ENCODE peak calls at places on chromosomes 1 and 21, in six cellular contexts. One of them, this sample, is unnamed.

GRCh38 chr1:193457676-193458075 is 271.3 kb upstream of the B3GALT2 start:
- DNase-seq in IMR-90: peak; percentile 27
- DNase-seq in H1: no peak
- DNase-seq in GM12878: no peak
- DNase-seq in HepG2: no peak
- DNase-seq in K562: no peak
- DNase-seq in this sample: no peak

GRCh38 chr1:84869750-84870149 is 23.3 kb downstream of the LPAR3 start:
- DNase-seq in H1: no peak
- DNase-seq in GM12878: no peak
- DNase-seq in IMR-90: peak; percentile 39
- DNase-seq in HepG2: no peak
- DNase-seq in K562: no peak
- DNase-seq in this sample: no peak

GRCh38 chr1:180206581-180206980 is 23.5 kb upstream of the LHX4 start:
- DNase-seq in H1: no peak
- DNase-seq in IMR-90: no peak
- DNase-seq in GM12878: no peak
- DNase-seq in K562: no peak
- DNase-seq in HepG2: no peak
- DNase-seq in this sample: no peak

GRCh38 chr1:145425436-145426029 is at the start of gene NBPF20:
- DNase-seq in HepG2: peak; percentile 72
- DNase-seq in K562: peak; percentile 76
- DNase-seq in IMR-90: peak; percentile 40
- DNase-seq in H1: peak; percentile 36
- DNase-seq in GM12878: peak; percentile 35
- DNase-seq in this sample: peak; percentile 83

GRCh38 chr1:163912491-163912890 is 590.7 kb downstream of the NUF2 start:
- DNase-seq in IMR-90: no peak
- DNase-seq in H1: no peak
- DNase-seq in GM12878: no peak
- DNase-seq in K562: no peak
- DNase-seq in HepG2: no peak
- DNase-seq in this sample: no peak

GRCh38 chr1:67336783-67337182 is 29.1 kb downstream of the IL12RB2 start:
- DNase-seq in HepG2: no peak
- DNase-seq in GM12878: no peak
- DNase-seq in H1: no peak
- DNase-seq in K562: no peak
- DNase-seq in IMR-90: no peak
- DNase-seq in this sample: no peak

GRCh38 chr1:116066868-116067563 is 44.2 kb upstream of the MAB21L3 start:
- DNase-seq in K562: no peak
- DNase-seq in GM12878: no peak
- DNase-seq in IMR-90: peak; percentile 51
- DNase-seq in H1: no peak
- DNase-seq in HepG2: no peak
- DNase-seq in this sample: no peak

GRCh38 chr1:75643460-75643859 is 32.5 kb upstream of the SLC44A5 start:
- DNase-seq in H1: no peak
- DNase-seq in K562: no peak
- DNase-seq in HepG2: no peak
- DNase-seq in IMR-90: no peak
- DNase-seq in GM12878: no peak
- DNase-seq in this sample: no peak

GRCh38 chr21:35852820-35853219 is 207.5 kb downstream of the SETD4 start:
- DNase-seq in IMR-90: no peak
- DNase-seq in HepG2: no peak
- DNase-seq in H1: no peak
- DNase-seq in GM12878: no peak
- DNase-seq in K562: no peak
- DNase-seq in this sample: no peak

GRCh38 chr1:114468710-114469468 is 42.1 kb downstream of the TRIM33 start:
- DNase-seq in GM12878: no peak
- DNase-seq in H1: no peak
- DNase-seq in IMR-90: peak; percentile 23
- DNase-seq in HepG2: no peak
- DNase-seq in K562: no peak
- DNase-seq in this sample: no peak

GRCh38 chr1:15153184-15153841 is at the start of gene TMEM51:
- DNase-seq in HepG2: peak; percentile 60
- DNase-seq in GM12878: no peak
- DNase-seq in H1: peak; percentile 41
- DNase-seq in K562: peak; percentile 87
- DNase-seq in IMR-90: peak; percentile 64
- DNase-seq in this sample: peak; percentile 72

GRCh38 chr21:42526379-42526727 is 12.7 kb downstream of the SLC37A1 start:
- DNase-seq in K562: no peak
- DNase-seq in GM12878: no peak
- DNase-seq in IMR-90: no peak
- DNase-seq in H1: no peak
- DNase-seq in HepG2: peak; percentile 75
- DNase-seq in this sample: no peak

GRCh38 chr1:209576798-209577197 is 6.7 kb upstream of the CAMK1G start:
- DNase-seq in GM12878: peak; percentile 12
- DNase-seq in HepG2: peak; percentile 44
- DNase-seq in H1: peak; percentile 27
- DNase-seq in IMR-90: peak; percentile 58
- DNase-seq in K562: peak; percentile 80
- DNase-seq in this sample: peak; percentile 69

GRCh38 chr1:162069334-162070093 is at the start of gene NOS1AP:
- DNase-seq in IMR-90: no peak
- DNase-seq in H1: no peak
- DNase-seq in K562: peak; percentile 91
- DNase-seq in HepG2: peak; percentile 59
- DNase-seq in GM12878: no peak
- DNase-seq in this sample: peak; percentile 62

GRCh38 chr1:76110662-76111061 is 36.1 kb downstream of the ST6GALNAC3 start:
- DNase-seq in K562: no peak
- DNase-seq in HepG2: no peak
- DNase-seq in GM12878: no peak
- DNase-seq in H1: no peak
- DNase-seq in IMR-90: peak; percentile 11
- DNase-seq in this sample: no peak

GRCh38 chr1:61978866-61979265 is 215.8 kb upstream of the L1TD1 start:
- DNase-seq in IMR-90: no peak
- DNase-seq in HepG2: no peak
- DNase-seq in K562: no peak
- DNase-seq in H1: no peak
- DNase-seq in GM12878: no peak
- DNase-seq in this sample: no peak

GRCh38 chr1:23696335-23696989 is 4.9 kb downstream of the RPL11 start:
- DNase-seq in K562: peak; percentile 50
- DNase-seq in HepG2: no peak
- DNase-seq in GM12878: no peak
- DNase-seq in IMR-90: peak; percentile 13
- DNase-seq in H1: no peak
- DNase-seq in this sample: no peak

GRCh38 chr21:18155508-18156193 is 89.0 kb upstream of the CHODL start:
- DNase-seq in GM12878: no peak
- DNase-seq in K562: no peak
- DNase-seq in H1: no peak
- DNase-seq in HepG2: no peak
- DNase-seq in IMR-90: no peak
- DNase-seq in this sample: no peak

GRCh38 chr1:85463666-85464496 is 1.1 kb downstream of the DDAH1 start:
- DNase-seq in HepG2: peak; percentile 4
- DNase-seq in H1: no peak
- DNase-seq in GM12878: no peak
- DNase-seq in IMR-90: no peak
- DNase-seq in K562: no peak
- DNase-seq in this sample: no peak

GRCh38 chr1:103509235-103509634 is 16.3 kb upstream of the RNPC3 start:
- DNase-seq in HepG2: no peak
- DNase-seq in K562: no peak
- DNase-seq in GM12878: no peak
- DNase-seq in IMR-90: no peak
- DNase-seq in H1: no peak
- DNase-seq in this sample: no peak

GRCh38 chr1:25017436-25018109 is 87.5 kb upstream of the RUNX3 start:
- DNase-seq in K562: peak; percentile 34
- DNase-seq in H1: no peak
- DNase-seq in HepG2: peak; percentile 36
- DNase-seq in GM12878: no peak
- DNase-seq in IMR-90: peak; percentile 76
- DNase-seq in this sample: no peak

GRCh38 chr1:221392453-221392852 is 349.4 kb downstream of the DUSP10 start:
- DNase-seq in IMR-90: peak; percentile 86
- DNase-seq in HepG2: no peak
- DNase-seq in K562: no peak
- DNase-seq in H1: no peak
- DNase-seq in GM12878: no peak
- DNase-seq in this sample: no peak

DNA sequence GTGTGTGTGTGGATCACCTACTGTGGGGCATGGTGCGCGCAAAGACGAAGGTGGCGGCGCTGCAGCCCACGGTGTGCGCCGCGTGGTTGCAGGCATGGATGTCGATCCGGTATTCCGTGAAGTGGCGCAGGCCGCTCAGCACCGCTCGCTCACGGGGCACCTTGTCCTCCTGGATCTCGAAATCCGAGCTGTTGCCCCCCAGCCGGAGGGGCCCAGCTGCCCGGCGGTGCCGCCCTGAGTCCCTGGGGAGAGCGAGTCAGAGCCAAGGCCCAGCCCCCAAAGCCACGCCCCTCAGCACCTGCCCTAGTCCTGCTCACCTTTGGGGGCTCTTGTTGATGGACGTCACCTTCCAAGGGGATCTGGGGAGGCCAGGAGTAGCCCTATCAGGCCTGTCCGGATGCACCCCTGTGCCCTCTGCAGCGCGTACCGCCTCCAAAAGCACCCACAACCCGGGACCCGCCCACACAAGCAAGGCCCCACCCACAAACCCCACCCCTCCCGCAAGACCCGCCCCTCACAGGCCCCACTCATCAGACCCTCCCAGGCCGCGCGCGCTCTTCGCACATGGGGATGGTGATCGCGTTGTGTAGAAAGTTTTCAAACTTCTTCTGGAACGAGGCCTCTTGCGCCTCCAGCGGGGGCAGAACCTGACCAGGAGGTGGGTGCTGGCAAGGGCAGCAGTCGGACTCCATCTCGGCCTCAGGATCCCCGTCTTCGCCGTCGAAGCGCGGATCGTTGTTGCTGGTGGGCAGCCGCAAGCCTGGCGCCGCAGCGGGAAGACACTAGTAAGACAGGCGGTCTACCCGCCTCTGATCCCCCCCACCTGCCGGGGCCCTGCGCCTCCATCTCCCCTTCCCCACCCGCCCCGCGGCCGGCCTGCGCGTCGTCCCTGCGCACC is 13.6 kb downstream of the INSRR start:
- DNase-seq in H1: no peak
- DNase-seq in HepG2: no peak
- DNase-seq in K562: peak; percentile 86
- DNase-seq in GM12878: no peak
- DNase-seq in IMR-90: no peak
- DNase-seq in this sample: no peak
- TF ChIP-seq RFX5 in H1: no peak
- TF ChIP-seq RFX5 in HepG2: no peak
- TF ChIP-seq RFX5 in K562: no peak
- TF ChIP-seq RFX5 in GM12878: no peak
- TF ChIP-seq RFX5 in IMR-90: no peak
- TF ChIP-seq RFX5 in this sample: no peak

GRCh38 chr21:45835301-45836267 is 146.0 kb upstream of the COL6A1 start:
- DNase-seq in IMR-90: no peak
- DNase-seq in GM12878: no peak
- DNase-seq in K562: no peak
- DNase-seq in HepG2: no peak
- DNase-seq in H1: no peak
- DNase-seq in this sample: no peak

GRCh38 chr21:45834821-45835293 is 146.7 kb upstream of the COL6A1 start:
- DNase-seq in K562: peak; percentile 47
- DNase-seq in HepG2: no peak
- DNase-seq in H1: no peak
- DNase-seq in IMR-90: no peak
- DNase-seq in GM12878: no peak
- DNase-seq in this sample: no peak

GRCh38 chr21:45834026-45834715 is 147.4 kb upstream of the COL6A1 start:
- DNase-seq in GM12878: no peak
- DNase-seq in K562: no peak
- DNase-seq in IMR-90: no peak
- DNase-seq in HepG2: no peak
- DNase-seq in H1: no peak
- DNase-seq in this sample: no peak

GRCh38 chr21:45831991-45832740 is 149.4 kb upstream of the COL6A1 start:
- DNase-seq in GM12878: no peak
- DNase-seq in HepG2: no peak
- DNase-seq in H1: no peak
- DNase-seq in IMR-90: peak; percentile 71
- DNase-seq in K562: no peak
- DNase-seq in this sample: no peak

GRCh38 chr21:45833437-45833836 is 148.1 kb upstream of the COL6A1 start:
- DNase-seq in H1: no peak
- DNase-seq in GM12878: no peak
- DNase-seq in HepG2: no peak
- DNase-seq in IMR-90: no peak
- DNase-seq in K562: no peak
- DNase-seq in this sample: no peak
- H3K27ac ChIP-seq in H1: no peak overlapping the region
- H3K27ac ChIP-seq in GM12878: no peak overlapping the region
- H3K27ac ChIP-seq in HepG2: no peak overlapping the region
- H3K27ac ChIP-seq in IMR-90: no peak overlapping the region
- H3K27ac ChIP-seq in K562: no peak overlapping the region
- H3K27ac ChIP-seq in this sample: no peak overlapping the region

GRCh38 chr1:65253800-65254319 is 55.5 kb upstream of the DNAJC6 start:
- DNase-seq in GM12878: no peak
- DNase-seq in K562: no peak
- DNase-seq in H1: no peak
- DNase-seq in HepG2: no peak
- DNase-seq in IMR-90: no peak
- DNase-seq in this sample: peak; percentile 9
- TF ChIP-seq POLR2A in GM12878: no peak
- TF ChIP-seq POLR2A in K562: peak; percentile 76
- TF ChIP-seq POLR2A in H1: no peak
- TF ChIP-seq POLR2A in HepG2: no peak
- TF ChIP-seq POLR2A in IMR-90: no peak
- TF ChIP-seq POLR2A in this sample: no peak

DNA sequence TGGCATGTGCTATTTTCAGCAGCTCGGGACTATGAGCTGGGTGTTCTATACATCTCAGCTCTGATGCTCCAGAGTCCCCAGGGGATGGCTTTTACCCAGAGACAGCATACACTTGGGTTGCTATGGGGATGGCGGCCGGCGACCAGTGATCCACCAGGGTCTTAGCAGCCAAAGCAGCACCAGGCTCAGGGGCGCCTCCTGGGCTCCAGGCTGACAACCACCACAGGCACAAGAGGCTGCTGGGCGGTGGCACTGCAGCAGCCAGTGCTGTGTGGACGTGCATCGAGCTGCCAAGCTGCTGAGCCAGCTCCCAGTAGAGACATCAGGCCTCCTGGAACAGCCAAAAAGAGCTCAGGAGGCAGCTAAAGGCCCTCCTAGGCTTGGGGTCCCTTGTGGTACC is 37.6 kb upstream of the CLSTN1 start:
- DNase-seq in K562: no peak
- DNase-seq in GM12878: no peak
- DNase-seq in IMR-90: no peak
- DNase-seq in HepG2: no peak
- DNase-seq in H1: no peak
- DNase-seq in this sample: no peak
- TF ChIP-seq RFX5 in K562: no peak
- TF ChIP-seq RFX5 in GM12878: no peak
- TF ChIP-seq RFX5 in IMR-90: no peak
- TF ChIP-seq RFX5 in HepG2: no peak
- TF ChIP-seq RFX5 in H1: no peak
- TF ChIP-seq RFX5 in this sample: no peak

GRCh38 chr1:17531343-17531681 is 8.2 kb upstream of the ARHGEF10L start:
- DNase-seq in GM12878: no peak
- DNase-seq in HepG2: no peak
- DNase-seq in H1: no peak
- DNase-seq in K562: no peak
- DNase-seq in IMR-90: no peak
- DNase-seq in this sample: no peak
- H3K27ac ChIP-seq in GM12878: no peak overlapping the region
- H3K27ac ChIP-seq in HepG2: no peak overlapping the region
- H3K27ac ChIP-seq in H1: no peak overlapping the region
- H3K27ac ChIP-seq in K562: no peak overlapping the region
- H3K27ac ChIP-seq in IMR-90: no peak overlapping the region
- H3K27ac ChIP-seq in this sample: no peak overlapping the region

This sample was measured in A549.